ENCODE peak calls at places on chromosome 19, in five cellular contexts. D is uterus, E is hypothalamus, R is heart left ventricle, M is psoas muscle. U is an unnamed sample.

GRCh38 chr19:50573741-50574461 is 5.7 kb upstream of the LRRC4B start:
- DNase-seq in D (no peak), E (no peak), R (no peak), M (no peak), U (no peak)

GRCh38 chr19:40815223-40815622 is 16.2 kb downstream of the EGLN2 start:
- DNase-seq in D (no peak), E (no peak), R (no peak), M (no peak), U (no peak)

GRCh38 chr19:20558011-20558410 is 7.6 kb downstream of the ZNF737 start:
- DNase-seq in D (no peak), E (peak; percentile 38), R (no peak), M (no peak), U (peak; percentile 75)

GRCh38 chr19:28972144-28972543 is 240.8 kb downstream of the UQCRFS1 start:
- DNase-seq in D (no peak), E (no peak), R (no peak), M (no peak), U (no peak)

GRCh38 chr19:1169921-1170885 is 3.9 kb downstream of the SBNO2 start:
- DNase-seq in D (peak; percentile 89), E (no peak), R (peak; percentile 67), M (peak; percentile 81), U (no peak)

GRCh38 chr19:14325134-14325533 is 56.1 kb upstream of the ADGRE5 start:
- DNase-seq in D (no peak), E (no peak), R (no peak), M (no peak), U (no peak)

GRCh38 chr19:13022859-13023636 is 27.8 kb downstream of the NFIX start:
- DNase-seq in D (peak; percentile 92), E (peak; percentile 78), R (peak; percentile 90), M (peak; percentile 87), U (peak; percentile 90)

GRCh38 chr19:53333071-53333465 is 481 bp upstream of the ZNF845 start:
- DNase-seq in D (peak; percentile 41), E (peak; percentile 45), R (peak; percentile 42), M (peak; percentile 29), U (peak; percentile 44)

GRCh38 chr19:18439025-18439909 is 1.3 kb upstream of the ISYNA1 start:
- DNase-seq in D (no peak), E (no peak), R (no peak), M (no peak), U (no peak)

GRCh38 chr19:21593934-21594844 is 88.8 kb downstream of the ZNF429 start:
- DNase-seq in D (peak; percentile 63), E (no peak), R (no peak), M (peak; percentile 40), U (no peak)

GRCh38 chr19:7482584-7483439 is 6.0 kb downstream of the PEX11G start:
- DNase-seq in D (no peak), E (no peak), R (peak; percentile 58), M (peak; percentile 49), U (no peak)

GRCh38 chr19:17281391-17282304 is at the start of gene ANKLE1:
- DNase-seq in D (no peak), E (peak; percentile 39), R (no peak), M (no peak), U (no peak)

GRCh38 chr19:54464624-54465266 is 1.2 kb upstream of the LENG9 start:
- DNase-seq in D (peak; percentile 77), E (peak; percentile 85), R (peak; percentile 94), M (peak; percentile 92), U (peak; percentile 90)

GRCh38 chr19:35124098-35125060 is 8.8 kb downstream of the FXYD3 start:
- DNase-seq in D (peak; percentile 94), E (peak; percentile 96), R (peak; percentile 97), M (peak; percentile 94), U (peak; percentile 88)

GRCh38 chr19:54518844-54519243 is 16.2 kb downstream of the LAIR2 start:
- DNase-seq in D (no peak), E (no peak), R (no peak), M (no peak), U (no peak)

GRCh38 chr19:53541971-53542370 is 4.0 kb downstream of the ZNF331 start:
- DNase-seq in D (no peak), E (no peak), R (no peak), M (no peak), U (no peak)

GRCh38 chr19:16470911-16471811 is 609 bp downstream of the EPS15L1 start:
- DNase-seq in D (no peak), E (no peak), R (no peak), M (no peak), U (no peak)

GRCh38 chr19:14818588-14818987 is 16.4 kb downstream of the OR7A5 start:
- DNase-seq in D (no peak), E (no peak), R (no peak), M (no peak), U (no peak)